ENCODE peak calls at places on chromosomes 3 and 15, in four cellular contexts. Z is GM23338, R is hepatocyte, J is HepG2. V is an unnamed sample.

GRCh38 chr3:60365360-60365759 is 885.9 kb downstream of the FHIT start:
- DNase-seq in R (no peak), Z (no peak), J (no peak), V (no peak)

GRCh38 chr3:42500091-42500490 is 2.4 kb upstream of the VIPR1 start:
- DNase-seq in J (no peak), R (no peak), Z (no peak), V (no peak)

GRCh38 chr3:180913582-180914404 is 1.3 kb downstream of the FXR1 start:
- DNase-seq in R (no peak), Z (peak), J (no peak), V (no peak)

GRCh38 chr3:187919535-187919934 is 174.3 kb upstream of the BCL6 start:
- DNase-seq in J (no peak), R (no peak), Z (no peak), V (peak)

GRCh38 chr3:138259126-138259525 is 70.5 kb downstream of the NME9 start:
- DNase-seq in Z (no peak), R (no peak), J (no peak), V (no peak)

GRCh38 chr3:126394179-126394976 is at the start of gene CFAP100:
- DNase-seq in J (no peak), Z (peak), R (peak), V (no peak)

GRCh38 chr15:50828610-50829206 is 63.2 kb upstream of the SPPL2A start:
- DNase-seq in Z (peak), J (peak), R (peak), V (no peak)

GRCh38 chr15:101138913-101139880 is 112.7 kb downstream of the CHSY1 start:
- DNase-seq in J (no peak), Z (no peak), R (no peak), V (peak)

GRCh38 chr15:43382310-43382709 is 11.4 kb downstream of the TUBGCP4 start:
- DNase-seq in R (no peak), J (no peak), Z (no peak), V (no peak)

GRCh38 chr3:43503067-43503728 is 118.6 kb downstream of the ANO10 start:
- DNase-seq in Z (peak), J (peak), R (peak), V (peak)

GRCh38 chr3:32780735-32781210 is 37.0 kb upstream of the TRIM71 start:
- DNase-seq in J (peak), Z (peak), R (peak), V (peak)

GRCh38 chr3:121604759-121605158 is 11.6 kb downstream of the FBXO40 start:
- DNase-seq in R (no peak), J (no peak), Z (no peak), V (no peak)

GRCh38 chr15:44194397-44195150 is 497 bp downstream of the FRMD5 start:
- DNase-seq in Z (no peak), R (peak), J (no peak), V (peak)

GRCh38 chr3:32421991-32422859 is 30.6 kb downstream of the CMTM7 start:
- DNase-seq in Z (no peak), J (no peak), R (no peak), V (no peak)

GRCh38 chr15:90143176-90143655 is 40.9 kb upstream of the IDH2 start:
- DNase-seq in Z (peak), J (no peak), R (peak), V (peak)

GRCh38 chr3:72273615-72274014 is 488.7 kb upstream of the PROK2 start:
- DNase-seq in R (peak), Z (peak), J (no peak), V (no peak)

GRCh38 chr3:111103807-111104206 is 32.2 kb downstream of the NECTIN3 start:
- DNase-seq in J (no peak), R (no peak), Z (no peak), V (no peak)

GRCh38 chr15:61243984-61244593 is 15.0 kb upstream of the RORA start:
- DNase-seq in Z (no peak), R (no peak), J (no peak), V (no peak)

GRCh38 chr15:86870846-86871245 is 791.2 kb downstream of the AGBL1 start:
- DNase-seq in Z (no peak), J (no peak), R (no peak), V (no peak)

GRCh38 chr3:58176185-58176530 is 34.6 kb downstream of the DNASE1L3 start:
- DNase-seq in R (no peak), Z (no peak), J (no peak), V (no peak)

GRCh38 chr3:129688310-129688895 is 81.9 kb upstream of the PLXND1 start:
- DNase-seq in Z (peak), R (peak), J (peak), V (no peak)

GRCh38 chr15:51731549-51732267 is 5.7 kb downstream of the LYSMD2 start:
- DNase-seq in J (no peak), R (no peak), Z (peak), V (peak)

GRCh38 chr3:27963519-27963918 is 241.4 kb upstream of the EOMES start:
- DNase-seq in Z (no peak), J (no peak), R (no peak), V (no peak)

GRCh38 chr15:49439678-49440375 is 16.8 kb downstream of the FGF7 start:
- DNase-seq in R (no peak), J (no peak), Z (no peak), V (no peak)

GRCh38 chr15:83845230-83845629 is 191.3 kb downstream of the ADAMTSL3 start:
- DNase-seq in Z (no peak), R (peak), J (no peak), V (no peak)

GRCh38 chr3:46386206-46386605 is 15.5 kb downstream of the CCR5 start:
- DNase-seq in R (peak), J (no peak), Z (no peak), V (peak)

GRCh38 chr3:25836579-25836978 is 46.7 kb downstream of the OXSM start:
- DNase-seq in Z (no peak), R (no peak), J (no peak), V (no peak)

GRCh38 chr3:108006077-108006675 is 84.7 kb downstream of the CD47 start:
- DNase-seq in R (peak), J (peak), Z (no peak), V (no peak)

GRCh38 chr3:171044828-171045793 is 18.6 kb upstream of the SLC2A2 start:
- DNase-seq in J (peak), Z (no peak), R (peak), V (no peak)

GRCh38 chr3:162170581-162170980 is 674.0 kb downstream of the OTOL1 start:
- DNase-seq in Z (no peak), J (no peak), R (no peak), V (no peak)

GRCh38 chr3:186772281-186772885 is 11.0 kb upstream of the EIF4A2 start:
- DNase-seq in Z (peak), R (no peak), J (no peak), V (no peak)

GRCh38 chr15:35557544-35557943 is 11.6 kb upstream of the DPH6 start:
- DNase-seq in Z (no peak), J (peak), R (no peak), V (no peak)

GRCh38 chr3:15478300-15478979 is 43.1 kb downstream of the COLQ start:
- DNase-seq in R (no peak), Z (no peak), J (no peak), V (no peak)

GRCh38 chr3:131804565-131805133 is 230.2 kb downstream of the CPNE4 start:
- DNase-seq in J (no peak), R (peak), Z (no peak), V (no peak)

GRCh38 chr15:91936182-91936775 is 82.8 kb downstream of the SLCO3A1 start:
- DNase-seq in R (no peak), J (no peak), Z (no peak), V (no peak)

GRCh38 chr3:112847692-112848091 is 1.0 kb upstream of the CD200R1L start:
- DNase-seq in Z (no peak), R (no peak), J (no peak), V (peak)

GRCh38 chr3:140552403-140552802 is 125.5 kb upstream of the TRIM42 start:
- DNase-seq in J (no peak), Z (peak), R (no peak), V (no peak)

GRCh38 chr3:133472242-133472641 is 72.4 kb downstream of the BFSP2 start:
- DNase-seq in J (no peak), Z (peak), R (no peak), V (no peak)

DNA sequence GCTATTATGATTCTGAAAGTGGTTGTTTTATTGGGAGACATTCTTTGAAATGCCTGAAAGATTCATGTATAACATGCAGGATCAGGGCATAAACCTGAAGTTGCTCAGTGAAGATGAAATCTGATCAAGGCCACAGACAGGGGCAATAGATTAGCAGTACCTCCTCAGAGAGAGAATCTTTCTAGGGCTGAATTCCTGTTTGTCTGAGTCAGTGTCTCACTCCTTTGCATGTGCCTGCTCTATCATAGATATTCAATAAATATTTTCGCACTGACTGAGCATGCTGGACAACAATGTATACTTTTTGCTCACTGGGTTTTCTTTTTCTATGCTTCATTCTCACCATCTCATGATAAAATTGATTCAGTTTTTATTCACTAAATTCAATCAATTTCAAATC is 49.8 kb upstream of the PFN2 start:
- DNase-seq in R (no peak), J (no peak), Z (no peak), V (no peak)
- H3K4me3 ChIP-seq in R (no peak), J (no peak), Z (no peak), V (no peak)

GRCh38 chr3:35968223-35968622 is 328.9 kb downstream of the ARPP21 start:
- DNase-seq in R (no peak), J (no peak), Z (no peak), V (no peak)

GRCh38 chr3:35970793-35971192 is 331.5 kb downstream of the ARPP21 start:
- DNase-seq in Z (no peak), J (no peak), R (no peak), V (no peak)

GRCh38 chr3:35965908-35966307 is 326.6 kb downstream of the ARPP21 start:
- DNase-seq in R (peak), J (no peak), Z (peak), V (peak)

DNA sequence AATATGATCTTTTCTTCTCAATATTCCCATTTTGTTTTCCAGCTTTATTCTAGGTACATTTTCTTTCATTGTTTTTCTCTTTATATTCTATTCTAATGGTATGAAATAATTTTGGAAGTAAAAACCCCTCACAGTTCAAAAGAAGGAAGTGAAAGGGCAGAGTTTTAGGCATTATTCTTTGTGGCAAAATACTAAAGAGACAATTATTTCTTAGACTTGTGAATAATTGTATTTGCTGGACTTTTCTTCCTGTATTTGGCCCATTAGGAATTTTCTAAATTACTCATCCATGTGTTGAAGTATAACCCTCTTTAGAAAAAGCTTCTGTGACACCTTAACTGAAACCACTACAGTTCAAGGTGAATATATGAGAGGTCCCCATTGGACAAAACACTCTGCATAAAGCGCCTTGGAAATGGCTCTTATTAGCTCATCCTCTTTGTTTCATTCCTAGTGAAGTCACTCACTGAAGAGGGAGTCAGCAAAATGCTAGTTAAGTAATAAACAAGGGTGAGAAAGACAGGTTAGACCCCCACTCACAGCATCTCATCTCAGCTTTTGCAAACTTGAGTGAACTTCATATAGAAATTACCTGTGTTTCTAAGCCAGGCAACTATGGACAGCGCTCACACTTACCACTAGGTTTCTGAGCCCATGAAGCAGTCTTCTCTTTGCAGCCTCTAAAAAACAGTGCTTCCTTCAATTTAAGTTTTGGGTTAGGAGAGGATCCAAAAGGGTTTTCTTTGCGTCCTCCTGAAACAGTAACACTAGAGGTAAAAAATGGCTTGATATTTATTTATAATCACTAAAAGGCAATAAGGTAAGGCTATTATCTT is 327.5 kb downstream of the ARPP21 start:
- DNase-seq in J (no peak), R (no peak), Z (no peak), V (no peak)
- TF ChIP-seq CTCF in J (no peak), R (no peak), Z (no peak), V (no peak)

GRCh38 chr3:136730595-136731273 is 21.4 kb downstream of the STAG1 start:
- DNase-seq in Z (no peak), J (no peak), R (peak), V (peak)

GRCh38 chr3:136735103-136735502 is 17.1 kb downstream of the STAG1 start:
- DNase-seq in J (no peak), R (no peak), Z (no peak), V (no peak)

GRCh38 chr3:136731274-136731884 is 20.8 kb downstream of the STAG1 start:
- DNase-seq in R (no peak), Z (no peak), J (no peak), V (no peak)

GRCh38 chr3:136733317-136733833 is 18.8 kb downstream of the STAG1 start:
- DNase-seq in Z (no peak), R (no peak), J (no peak), V (no peak)

GRCh38 chr3:136734382-136735070 is 17.7 kb downstream of the STAG1 start:
- DNase-seq in J (peak), Z (peak), R (no peak), V (no peak)
- H3K4me3 ChIP-seq in J (no peak), Z (no peak), R (no peak), V (no peak)

DNA sequence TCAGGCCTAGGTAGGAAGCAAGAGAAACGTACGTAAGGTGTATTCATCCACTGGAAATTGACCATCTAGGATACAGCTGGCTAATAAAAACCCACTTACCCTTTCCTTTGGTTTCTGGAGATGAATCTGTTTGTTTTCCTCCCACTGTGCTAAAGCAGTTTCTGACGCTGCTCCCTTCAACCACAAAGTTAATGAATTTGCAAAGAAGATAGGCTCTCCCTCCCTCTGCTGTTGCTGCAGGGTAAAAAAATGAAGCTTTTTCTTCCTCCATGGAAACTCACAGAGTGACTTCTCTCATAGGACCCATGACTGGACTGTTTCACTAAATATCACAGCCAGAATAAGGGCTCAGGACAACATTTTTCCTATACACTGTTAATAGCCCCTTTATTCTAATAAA is 172.1 kb upstream of the LRRN1 start:
- DNase-seq in J (no peak), Z (no peak), R (no peak), V (no peak)
- TF ChIP-seq CTCF in J (no peak), Z (no peak), R (no peak), V (no peak)

DNA sequence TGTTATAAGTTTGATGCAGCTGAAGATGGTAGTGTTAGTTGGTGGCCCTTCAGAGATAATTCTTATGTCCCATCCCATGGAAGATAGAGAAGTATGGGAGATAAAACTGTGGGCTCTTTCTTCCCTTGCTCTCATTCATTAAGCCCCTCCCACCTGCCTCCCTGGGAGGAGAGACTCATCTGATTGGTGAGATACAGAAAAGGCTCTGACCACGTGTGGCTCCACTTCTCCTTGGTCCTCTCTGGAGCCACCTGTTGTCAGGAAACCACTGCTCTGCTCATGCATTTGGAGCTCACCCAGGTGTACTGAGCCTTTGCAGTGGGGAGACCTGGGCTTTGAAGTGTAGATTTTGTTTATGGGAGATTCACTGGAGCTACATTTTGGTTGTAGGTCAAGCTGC is 293.2 kb upstream of the RASGRP1 start:
- DNase-seq in R (no peak), J (no peak), Z (no peak), V (no peak)
- H3K4me3 ChIP-seq in R (no peak), J (no peak), Z (no peak), V (no peak)

GRCh38 chr15:75532413-75533250 is 46.5 kb downstream of the PTPN9 start:
- DNase-seq in Z (peak), R (peak), J (peak), V (peak)
- TF ChIP-seq CTCF in Z (peak), R (peak), J (peak), V (peak)

GRCh38 chr15:96345560-96346389 is 15.3 kb downstream of the NR2F2 start:
- DNase-seq in Z (peak), R (peak), J (peak), V (peak)
- H3K4me3 ChIP-seq in Z (peak), R (no peak), J (no peak), V (no peak)

GRCh38 chr3:87811953-87812352 is 246.9 kb downstream of the CGGBP1 start:
- DNase-seq in R (no peak), Z (no peak), J (no peak), V (no peak)
- TF ChIP-seq CTCF in R (no peak), Z (no peak), J (no peak), V (no peak)

V was measured in GM12865.